ENCODE peak calls at places on chromosome 7, in six cellular contexts. B, P, D, X, L and O are unnamed samples.

GRCh38 chr7:98137826-98138151 is 31.1 kb downstream of the LMTK2 start:
- DNase-seq in X (no peak), D (peak), P (no peak), B (no peak), L (no peak), O (peak)

GRCh38 chr7:91784469-91784868 is 96.0 kb downstream of the MTERF1 start:
- DNase-seq in X (peak), L (peak), D (no peak), B (no peak), P (peak), O (no peak)

GRCh38 chr7:113199841-113200240 is 81.5 kb upstream of the SMIM30 start:
- DNase-seq in L (peak), P (peak), D (no peak), X (peak), B (no peak), O (no peak)

GRCh38 chr7:139763330-139763729 is 14.5 kb downstream of the HIPK2 start:
- DNase-seq in P (no peak), B (no peak), X (no peak), D (no peak), L (no peak), O (no peak)

GRCh38 chr7:15602236-15602635 is 40.4 kb upstream of the AGMO start:
- DNase-seq in X (peak), P (no peak), B (no peak), L (no peak), D (no peak), O (no peak)

GRCh38 chr7:134701272-134701671 is 54.6 kb downstream of the BPGM start:
- DNase-seq in L (no peak), D (peak), P (no peak), X (no peak), B (no peak), O (peak)

GRCh38 chr7:126723966-126724544 is 528.7 kb downstream of the GRM8 start:
- DNase-seq in L (no peak), X (no peak), D (no peak), P (no peak), B (no peak), O (no peak)

GRCh38 chr7:19139706-19140327 is 5.4 kb downstream of the FERD3L start:
- DNase-seq in X (no peak), D (no peak), L (no peak), B (no peak), P (no peak), O (no peak)

DNA sequence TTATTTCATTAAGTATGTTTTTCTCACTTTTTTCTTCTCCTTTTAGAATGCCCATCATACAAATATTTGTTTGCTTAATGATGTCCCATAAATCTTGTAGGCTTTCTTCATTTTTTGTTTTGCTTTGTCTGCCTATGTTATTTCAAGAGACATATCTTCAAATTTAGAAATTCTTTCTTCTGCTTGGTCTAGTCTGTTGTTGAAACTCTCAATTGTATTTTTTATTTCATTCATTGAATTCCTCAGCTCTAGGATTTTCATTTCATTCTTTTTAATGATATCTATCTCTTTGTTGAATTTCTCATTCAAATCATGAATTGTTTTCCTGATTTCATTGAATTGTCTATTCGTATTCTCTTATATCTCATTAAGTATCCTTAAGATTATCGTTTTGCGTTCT is 125.1 kb upstream of the VIPR2 start:
- DNase-seq in D (no peak), L (no peak), P (no peak), B (no peak), X (no peak), O (no peak)
- TF ChIP-seq CTCF in D (no peak), L (no peak), P (no peak), B (no peak), X (no peak), O (no peak)

DNA sequence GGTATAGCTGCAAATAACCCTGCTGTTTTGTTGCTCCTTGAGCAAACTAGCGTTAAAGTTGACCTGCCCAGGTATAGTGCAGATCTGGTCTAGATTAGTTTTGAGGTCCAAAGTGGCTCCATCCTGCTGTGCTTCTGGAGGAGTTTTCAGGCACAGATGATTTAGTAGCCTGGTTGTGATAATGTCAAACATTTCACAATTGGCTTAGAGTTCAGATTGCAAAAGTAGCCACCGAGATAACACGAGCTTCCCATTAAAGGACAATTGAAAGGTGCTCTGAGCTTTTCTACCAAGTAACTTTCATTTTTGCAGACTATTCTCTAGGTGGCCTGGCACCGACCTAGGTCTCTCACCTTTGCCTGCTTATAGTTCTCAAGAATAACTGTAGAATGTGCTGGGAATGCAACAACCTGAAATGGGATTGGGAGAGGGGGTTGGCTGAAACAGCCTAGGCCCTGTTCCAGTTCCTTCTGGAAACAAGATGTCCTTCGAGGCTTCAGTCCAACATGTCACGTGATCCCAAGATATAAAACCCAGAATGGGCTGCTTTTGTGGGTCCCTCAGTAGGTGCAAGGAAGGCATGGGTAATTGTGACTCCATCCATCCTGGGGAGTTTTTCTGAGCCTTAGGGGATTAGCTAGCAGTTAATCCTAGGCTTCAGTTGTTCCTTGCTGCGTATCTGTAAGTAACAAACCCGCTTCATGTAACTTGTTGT is 201.0 kb downstream of the CHRM2 start:
- DNase-seq in B (no peak), X (no peak), P (no peak), L (no peak), D (no peak), O (no peak)
- TF ChIP-seq CTCF in B (no peak), X (no peak), P (no peak), L (no peak), D (no peak), O (no peak)

GRCh38 chr7:101235050-101235449 is 2.6 kb downstream of the CLDN15 start:
- DNase-seq in D (no peak), X (no peak), P (no peak), B (no peak), L (no peak), O (no peak)
- TF ChIP-seq CTCF in D (no peak), X (peak), P (peak), B (no peak), L (peak), O (peak)

GRCh38 chr7:40604601-40605438 is 470.0 kb downstream of the SUGCT start:
- DNase-seq in B (no peak), D (peak), L (peak), P (no peak), X (peak), O (peak)
- TF ChIP-seq CTCF in B (no peak), D (peak), L (peak), P (peak), X (peak), O (peak)

GRCh38 chr7:107113866-107114265 is 54.9 kb upstream of the HBP1 start:
- DNase-seq in X (no peak), L (no peak), P (no peak), D (no peak), B (no peak), O (no peak)
- TF ChIP-seq CTCF in X (no peak), L (no peak), P (no peak), D (no peak), B (no peak), O (no peak)

GRCh38 chr7:90313908-90314307 is 7.2 kb downstream of the FAM237B start:
- DNase-seq in P (no peak), X (no peak), L (no peak), B (no peak), D (no peak), O (no peak)

GRCh38 chr7:90311185-90311584 is 9.9 kb downstream of the FAM237B start:
- DNase-seq in P (no peak), L (no peak), X (no peak), D (no peak), B (no peak), O (no peak)

GRCh38 chr7:90309872-90310271 is 11.2 kb downstream of the FAM237B start:
- DNase-seq in L (no peak), X (no peak), D (no peak), P (no peak), B (no peak), O (no peak)

GRCh38 chr7:90312745-90313144 is 8.4 kb downstream of the FAM237B start:
- DNase-seq in D (no peak), L (peak), X (no peak), P (no peak), B (no peak), O (no peak)
- TF ChIP-seq CTCF in D (peak), L (peak), X (peak), P (peak), B (no peak), O (peak)

DNA sequence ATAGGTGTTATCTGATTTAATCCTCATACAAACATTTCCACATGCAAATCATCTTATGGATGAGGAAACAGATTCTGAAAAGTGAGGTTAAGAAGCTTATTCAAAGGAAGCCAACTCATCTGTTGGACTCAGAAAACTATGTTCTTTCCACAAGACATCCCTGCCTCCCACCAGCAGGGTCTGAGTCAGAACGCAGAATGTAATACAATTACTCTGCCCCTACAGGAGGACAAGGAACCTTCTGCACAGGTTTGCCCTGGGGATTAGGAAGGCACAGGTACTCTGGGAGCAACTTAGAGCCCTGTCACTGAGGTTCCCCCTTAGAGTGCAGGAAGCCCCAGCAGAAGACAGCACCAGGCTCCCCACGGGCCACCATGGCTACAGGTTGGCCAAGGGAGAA is 255.7 kb downstream of the TNS3 start:
- DNase-seq in X (peak), B (no peak), L (peak), P (peak), D (no peak), O (no peak)
- TF ChIP-seq CTCF in X (peak), B (no peak), L (peak), P (peak), D (no peak), O (no peak)

GRCh38 chr7:128459394-128459878 is 3.8 kb downstream of the HILPDA start:
- DNase-seq in B (peak), X (peak), L (peak), P (no peak), D (peak), O (peak)
- TF ChIP-seq CTCF in B (peak), X (peak), L (peak), P (peak), D (peak), O (peak)

DNA sequence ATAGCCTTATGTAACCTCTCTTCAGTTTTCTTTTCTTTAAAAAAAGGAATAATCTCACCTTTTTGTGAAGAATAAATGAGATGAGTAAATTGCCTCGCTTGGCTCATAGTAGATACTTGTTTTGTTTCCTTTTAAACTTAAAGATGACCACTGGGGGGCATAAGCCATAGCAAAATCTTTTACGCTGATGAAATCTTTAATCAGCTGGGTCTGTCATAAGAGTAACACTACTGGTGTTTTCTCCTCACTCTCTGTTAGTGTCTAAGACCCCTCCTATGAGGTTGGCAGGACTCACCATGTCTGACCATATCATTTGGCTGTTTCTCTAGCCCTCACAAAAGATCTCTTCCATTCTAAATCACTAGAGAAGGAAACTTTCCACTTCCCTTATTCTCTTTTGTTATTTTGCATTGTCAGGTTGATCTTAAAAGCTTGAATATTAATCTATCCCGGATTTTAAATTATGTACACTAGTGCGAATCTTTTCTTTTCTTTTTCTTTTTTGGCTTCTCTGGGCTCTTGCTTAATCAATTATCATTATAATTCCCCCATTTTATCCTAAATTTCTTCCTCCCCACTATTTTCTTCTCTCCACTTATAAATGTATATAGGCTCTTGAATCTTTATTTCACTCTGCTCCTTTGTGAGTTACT is 12.5 kb downstream of the STAG3 start:
- DNase-seq in B (no peak), L (peak), X (peak), D (no peak), P (no peak), O (peak)
- TF ChIP-seq CTCF in B (no peak), L (peak), X (peak), D (peak), P (peak), O (peak)